ENCODE peak calls at places on chromosome 11, in five cellular contexts. X is GM12878, N is lung, Z is GM23248, V is SJSA1. F is an unnamed sample. For H3K4me1, the result is how much of the 10 kb centered on the place peaks cover.

GRCh38 chr11:76153609-76153949 is 52.7 kb downstream of the WNT11 start:
- DNase-seq in X (no peak), N (no peak), Z (peak), V (no peak), F (no peak)

GRCh38 chr11:109939176-109939810 is 153.9 kb upstream of the ZC3H12C start:
- DNase-seq in X (no peak), N (peak), Z (peak), V (peak), F (no peak)

GRCh38 chr11:44949160-44950035 is 1.3 kb downstream of the TP53I11 start:
- DNase-seq in X (no peak), N (peak), Z (peak), V (peak), F (peak)

GRCh38 chr11:130519128-130519932 is 70.9 kb downstream of the ADAMTS15 start:
- DNase-seq in X (no peak), N (no peak), Z (no peak), V (no peak), F (no peak)

GRCh38 chr11:41868606-41869005 is 409.2 kb upstream of the LRRC4C start:
- DNase-seq in X (no peak), N (no peak), Z (no peak), V (no peak), F (no peak)

GRCh38 chr11:33324211-33324985 is 67.2 kb downstream of the HIPK3 start:
- DNase-seq in X (no peak), N (no peak), Z (no peak), V (no peak), F (no peak)

GRCh38 chr11:64223001-64223651 is 2.9 kb downstream of the TRPT1 start:
- DNase-seq in X (no peak), N (no peak), Z (no peak), V (no peak), F (no peak)

GRCh38 chr11:107018902-107019493 is 722 bp upstream of the GUCY1A2 start:
- DNase-seq in X (no peak), N (peak), Z (peak), V (peak), F (no peak)

GRCh38 chr11:80993561-80993960 is 1552.7 kb upstream of the TENM4 start:
- DNase-seq in X (no peak), N (no peak), Z (peak), V (no peak), F (no peak)

GRCh38 chr11:76512851-76513653 is 68.2 kb downstream of the EMSY start:
- DNase-seq in X (no peak), N (no peak), Z (peak), V (no peak), F (no peak)

GRCh38 chr11:66885469-66886316 is 28.8 kb downstream of the LRFN4 start:
- DNase-seq in X (no peak), N (no peak), Z (no peak), V (no peak), F (no peak)

GRCh38 chr11:1554981-1555712 is 16.9 kb downstream of the DUSP8 start:
- DNase-seq in X (no peak), N (no peak), Z (no peak), V (no peak), F (no peak)

GRCh38 chr11:117378966-117379865 is 51.6 kb downstream of the CEP164 start:
- DNase-seq in X (no peak), N (no peak), Z (no peak), V (no peak), F (no peak)

GRCh38 chr11:124329787-124330478 is 9.9 kb upstream of the OR8D2 start:
- DNase-seq in X (peak), N (no peak), Z (peak), V (no peak), F (no peak)

GRCh38 chr11:113894421-113894996 is 10.1 kb upstream of the HTR3B start:
- DNase-seq in X (no peak), N (no peak), Z (no peak), V (no peak), F (no peak)

GRCh38 chr11:70174846-70175764 is 28.0 kb upstream of the FADD start:
- DNase-seq in X (no peak), N (no peak), Z (no peak), V (no peak), F (no peak)

GRCh38 chr11:45647786-45648185 is 17.6 kb downstream of the CHST1 start:
- DNase-seq in X (no peak), N (no peak), Z (no peak), V (no peak), F (no peak)

GRCh38 chr11:15589070-15589626 is 474.4 kb downstream of the INSC start:
- DNase-seq in X (no peak), N (no peak), Z (no peak), V (no peak), F (no peak)

GRCh38 chr11:28900427-28900826 is 792.2 kb downstream of the METTL15 start:
- DNase-seq in X (no peak), N (no peak), Z (no peak), V (no peak), F (no peak)

GRCh38 chr11:14969922-14970323 is 2.2 kb downstream of the CALCA start:
- DNase-seq in X (no peak), N (no peak), Z (peak), V (peak), F (peak)

GRCh38 chr11:2531987-2532703 is 87.3 kb downstream of the KCNQ1 start:
- DNase-seq in X (no peak), N (no peak), Z (no peak), V (no peak), F (no peak)

GRCh38 chr11:78314753-78315152 is 102.9 kb downstream of the GAB2 start:
- DNase-seq in X (no peak), N (no peak), Z (no peak), V (no peak), F (no peak)

GRCh38 chr11:113387605-113388211 is at the start of gene ANKK1:
- DNase-seq in X (no peak), N (no peak), Z (no peak), V (no peak), F (no peak)

GRCh38 chr11:86230196-86230813 is 14.2 kb upstream of the EED start:
- DNase-seq in X (no peak), N (no peak), Z (peak), V (no peak), F (no peak)

GRCh38 chr11:57645716-57646085 is 4.0 kb downstream of the YPEL4 start:
- DNase-seq in X (no peak), N (no peak), Z (no peak), V (no peak), F (no peak)

GRCh38 chr11:57646756-57647303 is 2.9 kb downstream of the YPEL4 start:
- DNase-seq in X (no peak), N (no peak), Z (no peak), V (no peak), F (no peak)

GRCh38 chr11:57647368-57647767 is 2.3 kb downstream of the YPEL4 start:
- DNase-seq in X (no peak), N (no peak), Z (peak), V (no peak), F (no peak)

GRCh38 chr11:57644748-57645715 is 4.7 kb downstream of the YPEL4 start:
- DNase-seq in X (no peak), N (peak), Z (peak), V (peak), F (peak)

DNA sequence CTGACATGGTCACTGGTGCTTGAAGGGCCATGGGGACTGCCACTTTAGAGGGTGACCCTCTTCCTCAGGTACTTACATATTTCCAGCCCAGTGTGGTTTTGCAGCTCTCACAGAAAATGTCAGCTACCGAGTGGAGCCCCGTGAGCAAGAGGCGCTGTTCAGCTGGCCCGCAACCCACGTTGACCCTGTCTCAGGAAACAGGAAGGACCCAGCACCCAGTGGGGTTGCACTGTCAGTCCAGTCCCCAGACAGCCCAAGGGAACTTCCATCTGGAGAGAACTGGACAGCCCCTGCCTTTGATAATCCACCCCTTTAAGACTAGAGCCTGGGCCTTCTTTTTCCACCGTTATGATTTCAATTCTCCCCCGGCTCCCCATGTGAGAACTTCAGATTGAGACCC is 3.5 kb downstream of the YPEL4 start:
- DNase-seq in X (no peak), N (no peak), Z (no peak), V (no peak), F (no peak)
- H3K4me1 ChIP-seq in X (under half), N (under half), Z (under half), V (under half), F (under half)

GRCh38 chr11:118536726-118537125 is 5.7 kb downstream of the TMEM25 start:
- DNase-seq in X (no peak), N (no peak), Z (peak), V (no peak), F (no peak)
- H3K4me3 ChIP-seq in X (no peak), N (no peak), Z (no peak), V (no peak), F (no peak)

GRCh38 chr11:47466201-47466600 is 17.3 kb upstream of the RAPSN start:
- DNase-seq in X (no peak), N (no peak), Z (peak), V (no peak), F (no peak)
- H3K4me1 ChIP-seq in X (under half), N (under half), Z (under half), V (under half), F (under half)

GRCh38 chr11:125902927-125903752 is at the start of gene PUS3:
- DNase-seq in X (peak), N (peak), Z (peak), V (peak), F (peak)

GRCh38 chr11:125901872-125902271 is 1.1 kb downstream of the PUS3 start:
- DNase-seq in X (no peak), N (no peak), Z (no peak), V (no peak), F (no peak)

GRCh38 chr11:125902315-125902926 is 585 bp downstream of the PUS3 start:
- DNase-seq in X (no peak), N (no peak), Z (no peak), V (no peak), F (no peak)

GRCh38 chr11:125904678-125905077 is 370 bp downstream of the DDX25 start:
- DNase-seq in X (no peak), N (no peak), Z (no peak), V (no peak), F (no peak)

GRCh38 chr11:125903753-125904659 is at the start of gene DDX25:
- DNase-seq in X (no peak), N (no peak), Z (no peak), V (no peak), F (no peak)
- H3K4me3 ChIP-seq in X (no peak), N (peak), Z (peak), V (peak), F (peak)

DNA sequence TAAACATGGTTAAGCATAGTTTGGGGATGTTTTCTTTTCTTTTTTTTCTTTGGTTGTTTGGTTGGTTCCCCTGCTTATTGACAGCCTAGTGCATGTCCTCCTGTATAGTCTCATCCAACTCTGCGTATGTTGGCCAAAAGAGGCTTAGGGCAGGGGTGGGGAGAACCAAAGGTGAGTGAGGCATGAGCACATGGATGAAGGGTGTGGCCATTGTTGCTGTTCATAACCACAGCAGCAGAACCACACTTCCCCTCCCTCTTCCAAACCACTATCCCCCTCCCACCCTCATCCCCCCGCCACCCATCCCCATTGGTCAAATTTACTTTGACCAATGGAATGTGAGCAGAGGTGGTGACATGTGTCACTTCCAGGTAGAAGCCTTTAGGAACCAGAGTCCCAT is 7.1 kb upstream of the VPS37C start:
- DNase-seq in X (no peak), N (no peak), Z (no peak), V (no peak), F (no peak)
- H3K4me1 ChIP-seq in X (under half), N (under half), Z (under half), V (under half), F (under half)

F was measured in CD8-positive, alpha-beta T cell.